ENCODE peak calls at places on chromosomes 2 and 18, in ten cellular contexts. One of them, this sample, is unnamed.

GRCh38 chr2:168156661-168157060 is 90.7 kb downstream of the STK39 start:
- DNase-seq in tibial nerve: no peak
- DNase-seq in mesendoderm: peak; percentile 54
- DNase-seq in GM23338: no peak
- DNase-seq in thoracic aorta: no peak
- DNase-seq in A549: no peak
- DNase-seq in psoas muscle: peak; percentile 13
- DNase-seq in H9: no peak
- DNase-seq in right cardiac atrium: peak; percentile 69
- DNase-seq in OCI-LY7: no peak
- DNase-seq in this sample: peak; percentile 78

GRCh38 chr2:207734264-207734635 is 22.8 kb downstream of the CCNYL1 start:
- DNase-seq in GM23338: no peak
- DNase-seq in H9: no peak
- DNase-seq in thoracic aorta: no peak
- DNase-seq in tibial nerve: no peak
- DNase-seq in A549: no peak
- DNase-seq in psoas muscle: no peak
- DNase-seq in OCI-LY7: peak; percentile 23
- DNase-seq in mesendoderm: no peak
- DNase-seq in right cardiac atrium: no peak
- DNase-seq in this sample: no peak

GRCh38 chr18:59900222-59901128 is 679 bp downstream of the PMAIP1 start:
- DNase-seq in mesendoderm: peak; percentile 87
- DNase-seq in thoracic aorta: no peak
- DNase-seq in OCI-LY7: peak; percentile 86
- DNase-seq in psoas muscle: no peak
- DNase-seq in right cardiac atrium: peak; percentile 50
- DNase-seq in GM23338: peak; percentile 85
- DNase-seq in tibial nerve: no peak
- DNase-seq in A549: no peak
- DNase-seq in H9: peak; percentile 62
- DNase-seq in this sample: no peak

GRCh38 chr2:45765847-45766254 is 114.4 kb downstream of the PRKCE start:
- DNase-seq in mesendoderm: no peak
- DNase-seq in H9: no peak
- DNase-seq in thoracic aorta: no peak
- DNase-seq in A549: no peak
- DNase-seq in tibial nerve: no peak
- DNase-seq in GM23338: no peak
- DNase-seq in OCI-LY7: no peak
- DNase-seq in psoas muscle: no peak
- DNase-seq in right cardiac atrium: no peak
- DNase-seq in this sample: no peak

GRCh38 chr18:4658804-4659203 is 203.7 kb upstream of the DLGAP1 start:
- DNase-seq in OCI-LY7: peak; percentile 32
- DNase-seq in thoracic aorta: no peak
- DNase-seq in GM23338: no peak
- DNase-seq in A549: no peak
- DNase-seq in right cardiac atrium: no peak
- DNase-seq in H9: no peak
- DNase-seq in mesendoderm: no peak
- DNase-seq in psoas muscle: no peak
- DNase-seq in tibial nerve: no peak
- DNase-seq in this sample: no peak

GRCh38 chr2:193517615-193518014 is 1322.9 kb upstream of the TMEFF2 start:
- DNase-seq in H9: no peak
- DNase-seq in thoracic aorta: no peak
- DNase-seq in GM23338: no peak
- DNase-seq in right cardiac atrium: no peak
- DNase-seq in psoas muscle: no peak
- DNase-seq in A549: no peak
- DNase-seq in OCI-LY7: no peak
- DNase-seq in tibial nerve: no peak
- DNase-seq in mesendoderm: no peak
- DNase-seq in this sample: no peak

GRCh38 chr2:241309684-241310117 is 5.8 kb downstream of the HDLBP start:
- DNase-seq in mesendoderm: no peak
- DNase-seq in GM23338: no peak
- DNase-seq in H9: no peak
- DNase-seq in psoas muscle: no peak
- DNase-seq in right cardiac atrium: no peak
- DNase-seq in A549: no peak
- DNase-seq in OCI-LY7: peak; percentile 69
- DNase-seq in thoracic aorta: no peak
- DNase-seq in tibial nerve: no peak
- DNase-seq in this sample: peak; percentile 22

GRCh38 chr2:136985044-136985443 is 219.7 kb downstream of the THSD7B start:
- DNase-seq in mesendoderm: peak; percentile 67
- DNase-seq in GM23338: no peak
- DNase-seq in OCI-LY7: no peak
- DNase-seq in psoas muscle: no peak
- DNase-seq in right cardiac atrium: peak; percentile 58
- DNase-seq in thoracic aorta: no peak
- DNase-seq in A549: no peak
- DNase-seq in H9: no peak
- DNase-seq in tibial nerve: no peak
- DNase-seq in this sample: no peak

GRCh38 chr18:68797901-68798300 is at the start of gene CCDC102B:
- DNase-seq in right cardiac atrium: peak; percentile 22
- DNase-seq in psoas muscle: no peak
- DNase-seq in GM23338: no peak
- DNase-seq in OCI-LY7: no peak
- DNase-seq in tibial nerve: no peak
- DNase-seq in A549: no peak
- DNase-seq in H9: no peak
- DNase-seq in thoracic aorta: no peak
- DNase-seq in mesendoderm: no peak
- DNase-seq in this sample: no peak

GRCh38 chr18:57051586-57052044 is 95.3 kb upstream of the BOD1L2 start:
- DNase-seq in tibial nerve: no peak
- DNase-seq in right cardiac atrium: no peak
- DNase-seq in mesendoderm: peak; percentile 42
- DNase-seq in A549: no peak
- DNase-seq in psoas muscle: no peak
- DNase-seq in H9: no peak
- DNase-seq in thoracic aorta: no peak
- DNase-seq in OCI-LY7: no peak
- DNase-seq in GM23338: no peak
- DNase-seq in this sample: no peak

GRCh38 chr2:59826177-59826576 is 727.3 kb downstream of the BCL11A start:
- DNase-seq in thoracic aorta: no peak
- DNase-seq in OCI-LY7: no peak
- DNase-seq in H9: no peak
- DNase-seq in GM23338: no peak
- DNase-seq in psoas muscle: no peak
- DNase-seq in right cardiac atrium: no peak
- DNase-seq in A549: no peak
- DNase-seq in mesendoderm: no peak
- DNase-seq in tibial nerve: no peak
- DNase-seq in this sample: no peak

GRCh38 chr2:109168080-109168479 is 39.1 kb downstream of the SH3RF3 start:
- DNase-seq in right cardiac atrium: no peak
- DNase-seq in thoracic aorta: no peak
- DNase-seq in tibial nerve: no peak
- DNase-seq in H9: no peak
- DNase-seq in A549: no peak
- DNase-seq in GM23338: no peak
- DNase-seq in OCI-LY7: no peak
- DNase-seq in psoas muscle: no peak
- DNase-seq in mesendoderm: no peak
- DNase-seq in this sample: no peak

GRCh38 chr2:70834106-70834505 is 1.5 kb downstream of the CD207 start:
- DNase-seq in mesendoderm: no peak
- DNase-seq in psoas muscle: no peak
- DNase-seq in right cardiac atrium: no peak
- DNase-seq in GM23338: no peak
- DNase-seq in H9: no peak
- DNase-seq in tibial nerve: no peak
- DNase-seq in thoracic aorta: no peak
- DNase-seq in OCI-LY7: no peak
- DNase-seq in A549: no peak
- DNase-seq in this sample: no peak

DNA sequence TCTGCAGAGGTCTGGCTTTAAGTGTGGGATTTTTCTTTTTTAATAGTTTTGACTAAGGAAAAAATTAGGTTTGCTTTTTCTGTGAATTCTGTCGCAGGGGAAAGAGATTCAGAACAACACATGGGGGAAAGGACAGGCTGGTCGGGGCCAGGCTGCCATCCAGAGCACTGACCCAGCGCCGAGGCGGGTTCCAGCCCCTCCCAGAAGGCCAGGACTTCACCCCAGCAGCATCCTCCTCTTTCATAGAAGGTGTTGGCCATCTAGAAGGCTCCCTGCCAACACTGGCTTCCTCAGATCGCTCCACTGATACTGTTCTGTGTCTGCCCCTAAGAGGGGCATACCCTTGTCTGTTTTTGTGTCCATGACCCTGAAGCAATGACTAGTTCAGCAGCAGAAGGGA is 144.5 kb downstream of the HDAC4 start:
- DNase-seq in A549: no peak
- DNase-seq in psoas muscle: no peak
- DNase-seq in H9: no peak
- DNase-seq in tibial nerve: no peak
- DNase-seq in mesendoderm: no peak
- DNase-seq in right cardiac atrium: no peak
- DNase-seq in OCI-LY7: no peak
- DNase-seq in thoracic aorta: no peak
- DNase-seq in GM23338: no peak
- DNase-seq in this sample: no peak
- H3K4me1 ChIP-seq in A549: no peaks in the 10 kb centered on the region
- H3K4me1 ChIP-seq in psoas muscle: peaks cover 96% of the 10 kb centered on the region
- H3K4me1 ChIP-seq in H9: no peaks in the 10 kb centered on the region
- H3K4me1 ChIP-seq in tibial nerve: peaks cover 17% of the 10 kb centered on the region
- H3K4me1 ChIP-seq in mesendoderm: no peaks in the 10 kb centered on the region
- H3K4me1 ChIP-seq in right cardiac atrium: peaks cover 9% of the 10 kb centered on the region
- H3K4me1 ChIP-seq in OCI-LY7: peaks cover 49% of the 10 kb centered on the region
- H3K4me1 ChIP-seq in thoracic aorta: peaks cover 23% of the 10 kb centered on the region
- H3K4me1 ChIP-seq in GM23338: peaks cover 19% of the 10 kb centered on the region
- H3K4me1 ChIP-seq in this sample: peaks cover 4% of the 10 kb centered on the region

GRCh38 chr2:85768713-85769112 is 14.9 kb downstream of the ATOH8 start:
- DNase-seq in right cardiac atrium: peak; percentile 94
- DNase-seq in thoracic aorta: no peak
- DNase-seq in mesendoderm: no peak
- DNase-seq in tibial nerve: no peak
- DNase-seq in psoas muscle: no peak
- DNase-seq in A549: no peak
- DNase-seq in H9: no peak
- DNase-seq in OCI-LY7: no peak
- DNase-seq in GM23338: peak; percentile 63
- DNase-seq in this sample: no peak

GRCh38 chr2:85769236-85769986 is 15.6 kb downstream of the ATOH8 start:
- DNase-seq in tibial nerve: no peak
- DNase-seq in GM23338: peak; percentile 71
- DNase-seq in psoas muscle: peak; percentile 31
- DNase-seq in right cardiac atrium: peak; percentile 68
- DNase-seq in thoracic aorta: no peak
- DNase-seq in H9: no peak
- DNase-seq in mesendoderm: peak; percentile 59
- DNase-seq in A549: peak; percentile 92
- DNase-seq in OCI-LY7: peak; percentile 19
- DNase-seq in this sample: no peak

GRCh38 chr2:85770786-85771409 is 17.1 kb downstream of the ATOH8 start:
- DNase-seq in H9: no peak
- DNase-seq in right cardiac atrium: peak; percentile 51
- DNase-seq in A549: no peak
- DNase-seq in tibial nerve: no peak
- DNase-seq in psoas muscle: no peak
- DNase-seq in GM23338: no peak
- DNase-seq in thoracic aorta: no peak
- DNase-seq in OCI-LY7: no peak
- DNase-seq in mesendoderm: no peak
- DNase-seq in this sample: no peak

GRCh38 chr2:85770369-85770768 is 16.6 kb downstream of the ATOH8 start:
- DNase-seq in thoracic aorta: no peak
- DNase-seq in tibial nerve: no peak
- DNase-seq in H9: no peak
- DNase-seq in psoas muscle: peak; percentile 10
- DNase-seq in GM23338: no peak
- DNase-seq in mesendoderm: no peak
- DNase-seq in A549: no peak
- DNase-seq in right cardiac atrium: peak; percentile 69
- DNase-seq in OCI-LY7: no peak
- DNase-seq in this sample: no peak

GRCh38 chr2:85769987-85770362 is 16.2 kb downstream of the ATOH8 start:
- DNase-seq in mesendoderm: no peak
- DNase-seq in thoracic aorta: no peak
- DNase-seq in A549: no peak
- DNase-seq in H9: no peak
- DNase-seq in OCI-LY7: no peak
- DNase-seq in tibial nerve: no peak
- DNase-seq in GM23338: no peak
- DNase-seq in psoas muscle: peak; percentile 6
- DNase-seq in right cardiac atrium: no peak
- DNase-seq in this sample: no peak
- H3K4me1 ChIP-seq in mesendoderm: peaks cover 19% of the 10 kb centered on the region
- H3K4me1 ChIP-seq in thoracic aorta: peaks cover 88% of the 10 kb centered on the region
- H3K4me1 ChIP-seq in A549: peaks cover 74% of the 10 kb centered on the region
- H3K4me1 ChIP-seq in H9: peaks cover 18% of the 10 kb centered on the region
- H3K4me1 ChIP-seq in OCI-LY7: no peaks in the 10 kb centered on the region
- H3K4me1 ChIP-seq in tibial nerve: peaks cover 85% of the 10 kb centered on the region
- H3K4me1 ChIP-seq in GM23338: peaks cover 57% of the 10 kb centered on the region
- H3K4me1 ChIP-seq in psoas muscle: peaks cover 72% of the 10 kb centered on the region
- H3K4me1 ChIP-seq in right cardiac atrium: peaks cover 75% of the 10 kb centered on the region
- H3K4me1 ChIP-seq in this sample: peaks cover 12% of the 10 kb centered on the region

GRCh38 chr2:9657083-9657482 is 26.3 kb upstream of the YWHAQ start:
- DNase-seq in tibial nerve: no peak
- DNase-seq in mesendoderm: no peak
- DNase-seq in right cardiac atrium: no peak
- DNase-seq in GM23338: no peak
- DNase-seq in thoracic aorta: no peak
- DNase-seq in OCI-LY7: no peak
- DNase-seq in A549: no peak
- DNase-seq in psoas muscle: no peak
- DNase-seq in H9: no peak
- DNase-seq in this sample: no peak
- H3K4me1 ChIP-seq in tibial nerve: no peaks in the 10 kb centered on the region
- H3K4me1 ChIP-seq in mesendoderm: no peaks in the 10 kb centered on the region
- H3K4me1 ChIP-seq in right cardiac atrium: no peaks in the 10 kb centered on the region
- H3K4me1 ChIP-seq in GM23338: no peaks in the 10 kb centered on the region
- H3K4me1 ChIP-seq in thoracic aorta: no peaks in the 10 kb centered on the region
- H3K4me1 ChIP-seq in OCI-LY7: no peaks in the 10 kb centered on the region
- H3K4me1 ChIP-seq in A549: peaks cover 50% of the 10 kb centered on the region
- H3K4me1 ChIP-seq in psoas muscle: peaks cover 8% of the 10 kb centered on the region
- H3K4me1 ChIP-seq in H9: no peaks in the 10 kb centered on the region
- H3K4me1 ChIP-seq in this sample: peaks cover 28% of the 10 kb centered on the region

DNA sequence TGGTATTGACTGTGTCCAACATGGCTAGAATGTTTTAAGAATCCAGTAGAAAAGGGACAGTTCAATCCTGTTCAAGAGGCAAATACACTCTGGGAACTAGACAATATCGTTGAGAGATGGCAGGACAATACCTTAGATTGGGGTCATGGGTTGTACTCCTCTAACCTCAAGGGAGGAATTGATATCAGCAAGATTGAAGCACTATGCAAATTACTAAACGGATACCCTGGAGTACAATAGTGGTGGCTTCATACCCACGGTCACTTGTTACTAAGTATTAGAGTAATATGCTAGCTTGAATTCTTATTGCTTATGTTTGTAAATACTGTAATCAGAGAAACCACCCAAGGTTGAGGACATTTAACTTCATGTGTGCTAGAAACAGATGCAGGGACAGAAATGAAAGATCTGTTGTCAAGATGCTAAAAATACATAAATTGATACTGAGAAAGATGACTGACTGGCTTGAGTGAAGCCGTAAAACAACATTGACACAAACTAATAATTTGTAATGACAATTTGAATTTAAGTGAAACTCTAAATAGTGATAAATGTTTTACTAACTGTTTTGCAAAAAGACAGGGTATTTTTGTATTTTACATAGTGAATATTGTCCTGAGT is 73.3 kb downstream of the KCNJ3 start:
- DNase-seq in thoracic aorta: no peak
- DNase-seq in H9: no peak
- DNase-seq in GM23338: no peak
- DNase-seq in right cardiac atrium: no peak
- DNase-seq in psoas muscle: no peak
- DNase-seq in tibial nerve: no peak
- DNase-seq in A549: no peak
- DNase-seq in mesendoderm: no peak
- DNase-seq in OCI-LY7: no peak
- DNase-seq in this sample: no peak
- H3K4me1 ChIP-seq in thoracic aorta: no peaks in the 10 kb centered on the region
- H3K4me1 ChIP-seq in H9: no peaks in the 10 kb centered on the region
- H3K4me1 ChIP-seq in GM23338: no peaks in the 10 kb centered on the region
- H3K4me1 ChIP-seq in right cardiac atrium: no peaks in the 10 kb centered on the region
- H3K4me1 ChIP-seq in psoas muscle: no peaks in the 10 kb centered on the region
- H3K4me1 ChIP-seq in tibial nerve: no peaks in the 10 kb centered on the region
- H3K4me1 ChIP-seq in A549: no peaks in the 10 kb centered on the region
- H3K4me1 ChIP-seq in mesendoderm: no peaks in the 10 kb centered on the region
- H3K4me1 ChIP-seq in OCI-LY7: no peaks in the 10 kb centered on the region
- H3K4me1 ChIP-seq in this sample: no peaks in the 10 kb centered on the region